ENCODE peak calls at places on chromosome 12, in eight cellular contexts. One of them, this sample, is unnamed.

GRCh38 chr12:53120685-53121525 is 17.6 kb downstream of the SOAT2 start:
- DNase-seq in amniotic epithelial cell: no peak
- DNase-seq in CD4-positive, alpha-beta memory T cell: no peak
- DNase-seq in SK-N-DZ: no peak
- DNase-seq in SIG-M5: no peak
- DNase-seq in GM12865: no peak
- DNase-seq in nucleus accumbens: no peak
- DNase-seq in lung: no peak
- DNase-seq in this sample: no peak

GRCh38 chr12:96780330-96780729 is 126.7 kb upstream of the NEDD1 start:
- DNase-seq in GM12865: no peak
- DNase-seq in amniotic epithelial cell: no peak
- DNase-seq in SK-N-DZ: no peak
- DNase-seq in SIG-M5: no peak
- DNase-seq in nucleus accumbens: no peak
- DNase-seq in CD4-positive, alpha-beta memory T cell: no peak
- DNase-seq in lung: no peak
- DNase-seq in this sample: no peak

GRCh38 chr12:56324196-56324595 is 8.4 kb upstream of the CNPY2 start:
- DNase-seq in SIG-M5: no peak
- DNase-seq in amniotic epithelial cell: peak; percentile 57
- DNase-seq in lung: no peak
- DNase-seq in CD4-positive, alpha-beta memory T cell: no peak
- DNase-seq in nucleus accumbens: no peak
- DNase-seq in SK-N-DZ: no peak
- DNase-seq in GM12865: no peak
- DNase-seq in this sample: no peak

GRCh38 chr12:31737345-31737744 is 8.5 kb upstream of the AMN1 start:
- DNase-seq in lung: no peak
- DNase-seq in SIG-M5: no peak
- DNase-seq in CD4-positive, alpha-beta memory T cell: no peak
- DNase-seq in GM12865: no peak
- DNase-seq in SK-N-DZ: no peak
- DNase-seq in nucleus accumbens: no peak
- DNase-seq in amniotic epithelial cell: no peak
- DNase-seq in this sample: no peak

GRCh38 chr12:108080363-108080762 is 48.7 kb upstream of the WSCD2 start:
- DNase-seq in GM12865: no peak
- DNase-seq in SIG-M5: no peak
- DNase-seq in CD4-positive, alpha-beta memory T cell: no peak
- DNase-seq in lung: no peak
- DNase-seq in amniotic epithelial cell: no peak
- DNase-seq in nucleus accumbens: no peak
- DNase-seq in SK-N-DZ: no peak
- DNase-seq in this sample: no peak

GRCh38 chr12:111685322-111685810 is 390 bp downstream of the BRAP start:
- DNase-seq in nucleus accumbens: no peak
- DNase-seq in lung: no peak
- DNase-seq in GM12865: peak; percentile 5
- DNase-seq in CD4-positive, alpha-beta memory T cell: no peak
- DNase-seq in SIG-M5: no peak
- DNase-seq in SK-N-DZ: peak; percentile 11
- DNase-seq in amniotic epithelial cell: no peak
- DNase-seq in this sample: no peak

GRCh38 chr12:50398931-50399330 is 1.8 kb upstream of the LARP4 start:
- DNase-seq in lung: no peak
- DNase-seq in nucleus accumbens: no peak
- DNase-seq in SIG-M5: no peak
- DNase-seq in SK-N-DZ: no peak
- DNase-seq in amniotic epithelial cell: no peak
- DNase-seq in CD4-positive, alpha-beta memory T cell: no peak
- DNase-seq in GM12865: no peak
- DNase-seq in this sample: no peak

GRCh38 chr12:94603434-94604068 is 46.8 kb downstream of the TMCC3 start:
- DNase-seq in CD4-positive, alpha-beta memory T cell: peak; percentile 42
- DNase-seq in SK-N-DZ: no peak
- DNase-seq in lung: no peak
- DNase-seq in SIG-M5: no peak
- DNase-seq in nucleus accumbens: no peak
- DNase-seq in GM12865: peak; percentile 54
- DNase-seq in amniotic epithelial cell: no peak
- DNase-seq in this sample: no peak

GRCh38 chr12:43540474-43540873 is 11.5 kb downstream of the ADAMTS20 start:
- DNase-seq in CD4-positive, alpha-beta memory T cell: no peak
- DNase-seq in SK-N-DZ: no peak
- DNase-seq in lung: no peak
- DNase-seq in SIG-M5: no peak
- DNase-seq in GM12865: no peak
- DNase-seq in nucleus accumbens: no peak
- DNase-seq in amniotic epithelial cell: no peak
- DNase-seq in this sample: no peak

GRCh38 chr12:113769322-113769721 is 196.8 kb downstream of the RBM19 start:
- DNase-seq in amniotic epithelial cell: no peak
- DNase-seq in SIG-M5: no peak
- DNase-seq in GM12865: no peak
- DNase-seq in CD4-positive, alpha-beta memory T cell: no peak
- DNase-seq in SK-N-DZ: no peak
- DNase-seq in nucleus accumbens: no peak
- DNase-seq in lung: no peak
- DNase-seq in this sample: no peak

GRCh38 chr12:1056390-1056789 is 65.4 kb downstream of the ERC1 start:
- DNase-seq in nucleus accumbens: no peak
- DNase-seq in amniotic epithelial cell: no peak
- DNase-seq in SIG-M5: no peak
- DNase-seq in SK-N-DZ: no peak
- DNase-seq in GM12865: no peak
- DNase-seq in CD4-positive, alpha-beta memory T cell: no peak
- DNase-seq in lung: no peak
- DNase-seq in this sample: no peak

GRCh38 chr12:47885012-47885501 is 19.7 kb downstream of the VDR start:
- DNase-seq in SIG-M5: no peak
- DNase-seq in GM12865: peak; percentile 82
- DNase-seq in SK-N-DZ: no peak
- DNase-seq in lung: no peak
- DNase-seq in amniotic epithelial cell: peak; percentile 33
- DNase-seq in nucleus accumbens: no peak
- DNase-seq in CD4-positive, alpha-beta memory T cell: peak; percentile 23
- DNase-seq in this sample: no peak

GRCh38 chr12:47832263-47832933 is 12.7 kb upstream of the HDAC7 start:
- DNase-seq in SIG-M5: no peak
- DNase-seq in lung: no peak
- DNase-seq in CD4-positive, alpha-beta memory T cell: no peak
- DNase-seq in amniotic epithelial cell: peak; percentile 81
- DNase-seq in SK-N-DZ: no peak
- DNase-seq in nucleus accumbens: no peak
- DNase-seq in GM12865: no peak
- DNase-seq in this sample: no peak

GRCh38 chr12:129887047-129887568 is 16.7 kb downstream of the TMEM132D start:
- DNase-seq in GM12865: no peak
- DNase-seq in nucleus accumbens: no peak
- DNase-seq in SK-N-DZ: peak; percentile 28
- DNase-seq in amniotic epithelial cell: no peak
- DNase-seq in SIG-M5: no peak
- DNase-seq in lung: peak; percentile 51
- DNase-seq in CD4-positive, alpha-beta memory T cell: no peak
- DNase-seq in this sample: no peak

GRCh38 chr12:108875682-108876361 is 4.1 kb upstream of the DAO start:
- DNase-seq in SIG-M5: no peak
- DNase-seq in nucleus accumbens: no peak
- DNase-seq in SK-N-DZ: no peak
- DNase-seq in GM12865: no peak
- DNase-seq in CD4-positive, alpha-beta memory T cell: no peak
- DNase-seq in amniotic epithelial cell: no peak
- DNase-seq in lung: no peak
- DNase-seq in this sample: no peak

GRCh38 chr12:130073721-130074120 is 88.5 kb upstream of the FZD10 start:
- DNase-seq in CD4-positive, alpha-beta memory T cell: no peak
- DNase-seq in lung: no peak
- DNase-seq in amniotic epithelial cell: no peak
- DNase-seq in SK-N-DZ: no peak
- DNase-seq in SIG-M5: no peak
- DNase-seq in nucleus accumbens: no peak
- DNase-seq in GM12865: no peak
- DNase-seq in this sample: no peak

This sample was measured in GF-D8.